ENCODE peak calls at places on chromosomes 16 and 17, in eight cellular contexts. One of them, this sample, is unnamed.
A peak's percentile ranks its signal among the peaks of the same experiment; 100 is the strongest.

GRCh38 chr16:23469814-23470213 is 16.8 kb upstream of the COG7 start:
- DNase-seq in HCT116: peak; percentile 33
- DNase-seq in brain microvascular endothelial cell: no peak
- DNase-seq in A673: no peak
- DNase-seq in ovary: no peak
- DNase-seq in MM.1S: no peak
- DNase-seq in PC-3: peak; percentile 81
- DNase-seq in stomach: no peak
- DNase-seq in this sample: peak; percentile 31

GRCh38 chr17:66957343-66957742 is 7.2 kb upstream of the CACNG4 start:
- DNase-seq in HCT116: no peak
- DNase-seq in brain microvascular endothelial cell: no peak
- DNase-seq in A673: no peak
- DNase-seq in ovary: no peak
- DNase-seq in MM.1S: no peak
- DNase-seq in PC-3: no peak
- DNase-seq in stomach: no peak
- DNase-seq in this sample: no peak

GRCh38 chr17:16001498-16001897 is 1.9 kb downstream of the TTC19 start:
- DNase-seq in HCT116: no peak
- DNase-seq in brain microvascular endothelial cell: no peak
- DNase-seq in A673: no peak
- DNase-seq in ovary: no peak
- DNase-seq in MM.1S: no peak
- DNase-seq in PC-3: peak; percentile 68
- DNase-seq in stomach: no peak
- DNase-seq in this sample: peak; percentile 25

GRCh38 chr17:50638572-50638850 is 3.8 kb downstream of the ABCC3 start:
- DNase-seq in HCT116: no peak
- DNase-seq in brain microvascular endothelial cell: no peak
- DNase-seq in A673: peak; percentile 41
- DNase-seq in ovary: no peak
- DNase-seq in MM.1S: no peak
- DNase-seq in PC-3: peak; percentile 94
- DNase-seq in stomach: no peak
- DNase-seq in this sample: peak; percentile 24

GRCh38 chr17:63573634-63574033 is 23.4 kb downstream of the DCAF7 start:
- DNase-seq in HCT116: no peak
- DNase-seq in brain microvascular endothelial cell: no peak
- DNase-seq in A673: no peak
- DNase-seq in ovary: no peak
- DNase-seq in MM.1S: no peak
- DNase-seq in PC-3: peak; percentile 37
- DNase-seq in stomach: no peak
- DNase-seq in this sample: no peak

GRCh38 chr17:75525806-75526554 is 483 bp downstream of the LLGL2 start:
- DNase-seq in HCT116: no peak
- DNase-seq in brain microvascular endothelial cell: no peak
- DNase-seq in A673: no peak
- DNase-seq in ovary: peak; percentile 57
- DNase-seq in MM.1S: no peak
- DNase-seq in PC-3: peak; percentile 37
- DNase-seq in stomach: peak; percentile 43
- DNase-seq in this sample: no peak

GRCh38 chr16:16064874-16065384 is 115.5 kb downstream of the ABCC1 start:
- DNase-seq in HCT116: no peak
- DNase-seq in brain microvascular endothelial cell: no peak
- DNase-seq in A673: no peak
- DNase-seq in ovary: no peak
- DNase-seq in MM.1S: no peak
- DNase-seq in PC-3: no peak
- DNase-seq in stomach: no peak
- DNase-seq in this sample: no peak

GRCh38 chr17:56119191-56119590 is 34.1 kb upstream of the ANKFN1 start:
- DNase-seq in HCT116: no peak
- DNase-seq in brain microvascular endothelial cell: no peak
- DNase-seq in A673: no peak
- DNase-seq in ovary: no peak
- DNase-seq in MM.1S: no peak
- DNase-seq in PC-3: no peak
- DNase-seq in stomach: no peak
- DNase-seq in this sample: no peak

GRCh38 chr16:55503726-55504553 is 4.9 kb upstream of the LPCAT2 start:
- DNase-seq in HCT116: no peak
- DNase-seq in brain microvascular endothelial cell: no peak
- DNase-seq in A673: no peak
- DNase-seq in ovary: no peak
- DNase-seq in MM.1S: no peak
- DNase-seq in PC-3: no peak
- DNase-seq in stomach: no peak
- DNase-seq in this sample: no peak

GRCh38 chr17:19534562-19535149 is 1.0 kb downstream of the SLC47A1 start:
- DNase-seq in HCT116: no peak
- DNase-seq in brain microvascular endothelial cell: no peak
- DNase-seq in A673: no peak
- DNase-seq in ovary: no peak
- DNase-seq in MM.1S: no peak
- DNase-seq in PC-3: no peak
- DNase-seq in stomach: no peak
- DNase-seq in this sample: peak; percentile 28

GRCh38 chr17:79980246-79981043 is 55.2 kb downstream of the TBC1D16 start:
- DNase-seq in HCT116: no peak
- DNase-seq in brain microvascular endothelial cell: no peak
- DNase-seq in A673: no peak
- DNase-seq in ovary: no peak
- DNase-seq in MM.1S: no peak
- DNase-seq in PC-3: no peak
- DNase-seq in stomach: no peak
- DNase-seq in this sample: no peak

DNA sequence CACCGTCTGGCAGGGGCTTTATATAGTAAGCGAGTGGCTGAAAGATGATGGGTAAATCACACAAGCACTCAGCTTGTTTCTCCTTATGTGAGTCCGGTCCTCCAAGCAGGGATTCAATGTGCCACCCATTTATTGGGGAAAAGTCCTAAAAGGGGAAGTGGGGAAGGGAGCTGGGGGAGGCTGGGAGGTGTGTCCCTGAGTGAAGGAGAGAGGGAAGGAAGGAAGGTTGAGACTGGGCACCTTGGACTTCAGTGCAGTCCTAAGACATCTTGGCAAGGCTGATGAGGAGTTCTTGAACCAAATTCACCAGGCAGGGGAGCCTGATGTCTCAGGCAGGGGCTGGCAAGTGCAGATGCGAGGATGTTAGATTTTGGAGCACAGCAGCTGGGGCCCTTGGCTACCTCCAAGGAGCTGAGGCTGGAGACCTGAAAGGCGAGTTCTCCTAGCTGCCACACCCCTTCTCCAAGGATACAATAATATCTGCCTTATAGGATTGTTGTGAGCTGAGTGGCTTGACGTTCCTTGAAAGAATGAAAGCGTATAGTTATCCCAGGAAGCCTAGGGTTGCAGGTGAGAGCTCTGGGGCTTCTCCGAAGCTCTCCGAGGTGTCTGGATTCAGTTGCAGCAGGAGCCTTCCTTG is 23.0 kb upstream of the CYLD start:
- DNase-seq in HCT116: no peak
- DNase-seq in brain microvascular endothelial cell: no peak
- DNase-seq in A673: no peak
- DNase-seq in ovary: no peak
- DNase-seq in MM.1S: no peak
- DNase-seq in PC-3: peak; percentile 68
- DNase-seq in stomach: peak; percentile 56
- DNase-seq in this sample: no peak
- H3K4me3 ChIP-seq in HCT116: no peak overlapping the region
- H3K4me3 ChIP-seq in brain microvascular endothelial cell: no peak overlapping the region
- H3K4me3 ChIP-seq in A673: no peak overlapping the region
- H3K4me3 ChIP-seq in ovary: no peak overlapping the region
- H3K4me3 ChIP-seq in MM.1S: no peak overlapping the region
- H3K4me3 ChIP-seq in PC-3: peak overlapping the region; percentile 55
- H3K4me3 ChIP-seq in stomach: no peak overlapping the region
- H3K4me3 ChIP-seq in this sample: no peak overlapping the region

DNA sequence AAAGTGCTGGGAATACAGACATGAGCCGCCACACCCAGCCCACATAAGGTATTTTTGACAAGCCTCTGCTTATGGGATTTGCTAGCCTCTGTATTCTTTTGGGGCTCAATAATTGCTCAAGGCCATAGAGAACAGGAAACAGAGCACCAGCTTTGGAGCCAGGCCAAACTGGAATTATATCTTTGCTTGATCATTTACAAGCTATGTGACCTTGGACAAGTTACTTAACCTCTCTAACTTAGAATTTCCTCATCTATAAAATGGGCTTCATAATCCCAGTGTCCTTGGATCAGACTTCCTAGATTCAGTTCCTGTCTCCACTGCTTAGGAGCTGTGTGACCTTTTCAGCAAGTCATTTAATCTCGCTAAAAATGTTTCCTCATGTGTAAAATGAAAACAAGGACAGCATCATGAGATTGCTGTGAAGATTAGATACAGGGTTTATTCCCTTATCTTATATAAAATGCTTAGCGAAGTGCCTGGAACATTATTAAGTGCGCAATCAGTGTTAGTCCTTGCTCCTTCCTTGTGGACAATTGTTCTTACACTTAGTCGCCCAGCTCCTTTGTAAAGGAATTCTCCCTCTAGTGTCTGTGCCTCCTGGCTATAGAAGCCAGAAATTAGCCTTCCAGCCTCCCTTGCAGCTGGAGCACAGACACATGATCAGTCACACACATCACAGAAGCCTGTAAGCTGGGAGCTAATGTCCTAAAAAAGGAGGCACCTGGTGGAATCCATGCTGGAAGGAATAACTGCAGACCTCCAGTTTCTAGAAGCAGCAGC is 16.6 kb downstream of the KRT9 start:
- DNase-seq in HCT116: no peak
- DNase-seq in brain microvascular endothelial cell: no peak
- DNase-seq in A673: no peak
- DNase-seq in ovary: no peak
- DNase-seq in MM.1S: no peak
- DNase-seq in PC-3: no peak
- DNase-seq in stomach: no peak
- DNase-seq in this sample: no peak
- TF ChIP-seq CTCF in HCT116: no peak
- TF ChIP-seq CTCF in brain microvascular endothelial cell: no peak
- TF ChIP-seq CTCF in A673: no peak
- TF ChIP-seq CTCF in ovary: no peak
- TF ChIP-seq CTCF in MM.1S: no peak
- TF ChIP-seq CTCF in PC-3: no peak
- TF ChIP-seq CTCF in stomach: no peak
- TF ChIP-seq CTCF in this sample: no peak

GRCh38 chr16:85227924-85228462 is 115.7 kb upstream of the CIBAR2 start:
- DNase-seq in HCT116: no peak
- DNase-seq in brain microvascular endothelial cell: peak; percentile 72
- DNase-seq in A673: peak; percentile 55
- DNase-seq in ovary: no peak
- DNase-seq in MM.1S: no peak
- DNase-seq in PC-3: no peak
- DNase-seq in stomach: no peak
- DNase-seq in this sample: peak; percentile 62

GRCh38 chr16:85225721-85226120 is 113.4 kb upstream of the CIBAR2 start:
- DNase-seq in HCT116: no peak
- DNase-seq in brain microvascular endothelial cell: no peak
- DNase-seq in A673: no peak
- DNase-seq in ovary: no peak
- DNase-seq in MM.1S: no peak
- DNase-seq in PC-3: no peak
- DNase-seq in stomach: no peak
- DNase-seq in this sample: no peak

GRCh38 chr16:85228463-85228862 is 116.2 kb upstream of the CIBAR2 start:
- DNase-seq in HCT116: no peak
- DNase-seq in brain microvascular endothelial cell: no peak
- DNase-seq in A673: no peak
- DNase-seq in ovary: no peak
- DNase-seq in MM.1S: no peak
- DNase-seq in PC-3: no peak
- DNase-seq in stomach: no peak
- DNase-seq in this sample: no peak

GRCh38 chr16:85228970-85229430 is 116.7 kb upstream of the CIBAR2 start:
- DNase-seq in HCT116: no peak
- DNase-seq in brain microvascular endothelial cell: no peak
- DNase-seq in A673: no peak
- DNase-seq in ovary: no peak
- DNase-seq in MM.1S: no peak
- DNase-seq in PC-3: no peak
- DNase-seq in stomach: no peak
- DNase-seq in this sample: no peak

GRCh38 chr16:85227262-85227923 is 115.1 kb upstream of the CIBAR2 start:
- DNase-seq in HCT116: no peak
- DNase-seq in brain microvascular endothelial cell: no peak
- DNase-seq in A673: no peak
- DNase-seq in ovary: no peak
- DNase-seq in MM.1S: no peak
- DNase-seq in PC-3: no peak
- DNase-seq in stomach: no peak
- DNase-seq in this sample: no peak
- H3K4me3 ChIP-seq in HCT116: no peak overlapping the region
- H3K4me3 ChIP-seq in brain microvascular endothelial cell: no peak overlapping the region
- H3K4me3 ChIP-seq in A673: no peak overlapping the region
- H3K4me3 ChIP-seq in ovary: no peak overlapping the region
- H3K4me3 ChIP-seq in MM.1S: no peak overlapping the region
- H3K4me3 ChIP-seq in PC-3: no peak overlapping the region
- H3K4me3 ChIP-seq in stomach: no peak overlapping the region
- H3K4me3 ChIP-seq in this sample: no peak overlapping the region

GRCh38 chr16:12871784-12872183 is 29.6 kb upstream of the SHISA9 start:
- DNase-seq in HCT116: no peak
- DNase-seq in brain microvascular endothelial cell: no peak
- DNase-seq in A673: no peak
- DNase-seq in ovary: no peak
- DNase-seq in MM.1S: no peak
- DNase-seq in PC-3: no peak
- DNase-seq in stomach: no peak
- DNase-seq in this sample: no peak

GRCh38 chr16:12868169-12868568 is 33.2 kb upstream of the SHISA9 start:
- DNase-seq in HCT116: no peak
- DNase-seq in brain microvascular endothelial cell: no peak
- DNase-seq in A673: no peak
- DNase-seq in ovary: no peak
- DNase-seq in MM.1S: no peak
- DNase-seq in PC-3: no peak
- DNase-seq in stomach: no peak
- DNase-seq in this sample: no peak

GRCh38 chr16:12866981-12867551 is 34.3 kb upstream of the SHISA9 start:
- DNase-seq in HCT116: no peak
- DNase-seq in brain microvascular endothelial cell: no peak
- DNase-seq in A673: no peak
- DNase-seq in ovary: no peak
- DNase-seq in MM.1S: no peak
- DNase-seq in PC-3: no peak
- DNase-seq in stomach: no peak
- DNase-seq in this sample: no peak

GRCh38 chr16:12869681-12870427 is 31.5 kb upstream of the SHISA9 start:
- DNase-seq in HCT116: no peak
- DNase-seq in brain microvascular endothelial cell: no peak
- DNase-seq in A673: no peak
- DNase-seq in ovary: no peak
- DNase-seq in MM.1S: no peak
- DNase-seq in PC-3: no peak
- DNase-seq in stomach: no peak
- DNase-seq in this sample: no peak

DNA sequence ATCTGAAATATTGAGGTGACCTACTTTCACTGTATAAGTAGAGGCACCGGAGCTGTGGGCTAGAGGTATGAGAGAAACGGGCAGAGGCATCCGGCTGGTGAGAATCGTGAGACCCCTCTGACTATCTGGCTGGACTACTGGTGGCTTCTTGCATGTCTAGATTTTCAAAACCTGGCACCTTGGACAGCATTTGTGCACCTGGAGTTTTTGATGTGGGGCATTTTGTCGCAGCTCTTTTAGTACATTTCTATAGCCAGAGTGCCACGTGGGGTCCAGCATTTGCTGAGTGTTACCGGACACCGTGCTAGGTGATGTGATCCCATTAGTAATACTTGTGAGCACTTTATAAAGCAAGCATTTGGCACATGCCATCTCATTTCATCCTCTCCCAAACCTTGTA is 32.6 kb upstream of the SHISA9 start:
- DNase-seq in HCT116: no peak
- DNase-seq in brain microvascular endothelial cell: no peak
- DNase-seq in A673: no peak
- DNase-seq in ovary: no peak
- DNase-seq in MM.1S: no peak
- DNase-seq in PC-3: no peak
- DNase-seq in stomach: no peak
- DNase-seq in this sample: no peak
- TF ChIP-seq CTCF in HCT116: no peak
- TF ChIP-seq CTCF in brain microvascular endothelial cell: no peak
- TF ChIP-seq CTCF in A673: no peak
- TF ChIP-seq CTCF in ovary: no peak
- TF ChIP-seq CTCF in MM.1S: no peak
- TF ChIP-seq CTCF in PC-3: no peak
- TF ChIP-seq CTCF in stomach: no peak
- TF ChIP-seq CTCF in this sample: no peak

This sample was measured in choroid plexus epithelial cell.